ENCODE peak calls at places on chromosome 18, in four cellular contexts. A is HCT116, O is K562, S is HepG2. L is an unnamed sample.

GRCh38 chr18:24995738-24996137 is 356.2 kb downstream of the ZNF521 start:
- DNase-seq in S (no peak), O (no peak), A (no peak), L (no peak)

GRCh38 chr18:6566338-6566911 is 151.7 kb upstream of the L3MBTL4 start:
- DNase-seq in A (no peak), S (no peak), O (no peak), L (no peak)

GRCh38 chr18:46636040-46636630 is 20.9 kb downstream of the LOXHD1 start:
- DNase-seq in O (no peak), A (no peak), S (no peak), L (no peak)

GRCh38 chr18:37741012-37741586 is 175.5 kb upstream of the CELF4 start:
- DNase-seq in A (no peak), O (no peak), S (no peak), L (no peak)

GRCh38 chr18:60549338-60549960 is 176.9 kb upstream of the MC4R start:
- DNase-seq in S (peak; percentile 44), A (peak; percentile 66), O (peak; percentile 42), L (peak; percentile 50)

GRCh38 chr18:79645291-79645983 is 34.2 kb upstream of the CTDP1 start:
- DNase-seq in S (no peak), A (no peak), O (no peak), L (no peak)

GRCh38 chr18:56861244-56861643 is 210.1 kb downstream of the WDR7 start:
- DNase-seq in O (no peak), A (no peak), S (no peak), L (no peak)

GRCh38 chr18:79608535-79608934 is 71.1 kb upstream of the CTDP1 start:
- DNase-seq in O (no peak), S (no peak), A (no peak), L (no peak)

GRCh38 chr18:79792988-79793355 is 4.8 kb upstream of the KCNG2 start:
- DNase-seq in O (no peak), A (no peak), S (no peak), L (no peak)

GRCh38 chr18:38487521-38487920 is 921.9 kb upstream of the CELF4 start:
- DNase-seq in A (no peak), S (no peak), O (no peak), L (no peak)

GRCh38 chr18:36829362-36830140 is 624 bp downstream of the KIAA1328 start:
- DNase-seq in S (peak; percentile 25), A (no peak), O (peak; percentile 44), L (no peak)

GRCh38 chr18:46723856-46724415 is 32.9 kb downstream of the ST8SIA5 start:
- DNase-seq in O (no peak), A (no peak), S (no peak), L (no peak)

GRCh38 chr18:68679531-68679930 is 35.4 kb downstream of the TMX3 start:
- DNase-seq in A (no peak), O (no peak), S (no peak), L (no peak)

GRCh38 chr18:11274144-11274762 is 124.9 kb upstream of the PIEZO2 start:
- DNase-seq in A (no peak), S (peak; percentile 90), O (no peak), L (no peak)

GRCh38 chr18:6158958-6159357 is 255.8 kb downstream of the L3MBTL4 start:
- DNase-seq in S (no peak), A (no peak), O (no peak), L (no peak)

GRCh38 chr18:23844991-23845680 is 155.9 kb downstream of the LAMA3 start:
- DNase-seq in A (no peak), S (no peak), O (no peak), L (no peak)

GRCh38 chr18:38312532-38312931 is 746.9 kb upstream of the CELF4 start:
- DNase-seq in O (no peak), A (no peak), S (no peak), L (no peak)

GRCh38 chr18:57444301-57444759 is 9.2 kb downstream of the ONECUT2 start:
- DNase-seq in S (no peak), O (no peak), A (no peak), L (no peak)

GRCh38 chr18:57743008-57743407 is 60.1 kb downstream of the ATP8B1 start:
- DNase-seq in S (no peak), A (no peak), O (no peak), L (no peak)

GRCh38 chr18:8431036-8431435 is 178.2 kb upstream of the RAB12 start:
- DNase-seq in O (no peak), A (no peak), S (no peak), L (no peak)

GRCh38 chr18:50982802-50983179 is 15.0 kb downstream of the ELAC1 start:
- DNase-seq in A (no peak), O (no peak), S (no peak), L (no peak)

GRCh38 chr18:76367168-76367785 is 127.8 kb downstream of the ZNF516 start:
- DNase-seq in A (no peak), S (no peak), O (no peak), L (no peak)

GRCh38 chr18:31203086-31203793 is 40.6 kb upstream of the DSC1 start:
- DNase-seq in O (peak; percentile 60), S (peak; percentile 63), A (no peak), L (no peak)

GRCh38 chr18:40752336-40752735 is 1202.7 kb upstream of the PIK3C3 start:
- DNase-seq in A (no peak), O (no peak), S (no peak), L (no peak)

GRCh38 chr18:67300498-67300897 is 216.0 kb downstream of the DSEL start:
- DNase-seq in S (no peak), O (peak; percentile 5), A (no peak), L (no peak)

GRCh38 chr18:42782929-42783328 is 332.6 kb downstream of the RIT2 start:
- DNase-seq in O (no peak), S (no peak), A (no peak), L (no peak)

GRCh38 chr18:36735130-36735529 is 93.7 kb downstream of the TPGS2 start:
- DNase-seq in O (no peak), S (no peak), A (no peak), L (no peak)

GRCh38 chr18:35506024-35506712 is 8.4 kb upstream of the INO80C start:
- DNase-seq in A (no peak), O (no peak), S (no peak), L (no peak)

GRCh38 chr18:48037481-48038271 is 107.2 kb upstream of the SMAD2 start:
- DNase-seq in S (no peak), A (peak; percentile 26), O (no peak), L (no peak)

GRCh38 chr18:36572135-36572856 is 256.5 kb downstream of the TPGS2 start:
- DNase-seq in A (peak; percentile 8), O (peak; percentile 57), S (peak; percentile 19), L (peak; percentile 46)

GRCh38 chr18:48029296-48029986 is 99.0 kb upstream of the SMAD2 start:
- DNase-seq in A (no peak), S (no peak), O (no peak), L (no peak)

GRCh38 chr18:57446322-57446721 is 11.1 kb downstream of the ONECUT2 start:
- DNase-seq in S (peak; percentile 31), A (no peak), O (peak; percentile 55), L (no peak)

DNA sequence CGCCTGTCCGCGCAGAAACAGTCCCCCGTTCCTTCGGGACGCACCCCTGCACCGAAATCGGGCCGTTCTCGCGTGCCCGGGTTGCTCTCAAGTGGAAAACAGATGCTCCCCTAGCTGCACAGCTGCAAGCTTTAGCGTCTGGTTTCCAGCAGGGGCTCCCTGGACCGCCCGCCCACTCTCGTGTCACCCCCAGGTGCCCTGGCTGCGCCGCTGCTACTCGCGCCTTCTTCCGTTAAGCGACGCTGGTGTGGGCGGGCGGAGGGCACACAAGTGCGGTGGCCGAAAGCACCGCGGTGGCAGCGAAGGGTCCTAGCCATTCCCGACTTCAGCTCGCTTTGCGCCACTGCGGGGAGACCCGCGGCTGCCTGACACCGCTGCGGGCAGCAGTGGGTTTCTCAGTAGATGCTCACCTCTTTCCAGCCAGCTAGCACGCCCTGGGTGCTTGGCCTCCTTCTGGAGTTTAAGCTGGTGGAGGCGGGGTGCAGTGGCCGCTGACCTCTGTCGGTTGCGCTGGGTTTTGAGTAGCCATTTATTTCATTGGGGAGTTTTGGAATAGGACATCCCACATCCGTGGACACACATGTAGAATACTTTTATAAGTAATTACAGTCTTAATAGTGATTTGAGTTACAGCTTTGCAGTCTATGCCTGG is 806 bp downstream of the ZNF407 start:
- DNase-seq in O (peak; percentile 55), A (peak; percentile 27), S (peak; percentile 60), L (no peak)
- TF ChIP-seq CTCF in O (peak; percentile 14), A (no peak), S (peak; percentile 41), L (peak; percentile 30)

GRCh38 chr18:55302337-55302833 is 285.6 kb downstream of the TCF4 start:
- DNase-seq in O (no peak), A (no peak), S (no peak), L (no peak)
- TF ChIP-seq TCF7L2 in O (no peak), A (no peak), S (no peak), L (no peak)

GRCh38 chr18:49460958-49461601 is 635 bp upstream of the DYM start:
- DNase-seq in S (no peak), A (no peak), O (no peak), L (no peak)

GRCh38 chr18:49457616-49458015 is 2.8 kb downstream of the DYM start:
- DNase-seq in A (no peak), S (no peak), O (no peak), L (no peak)

GRCh38 chr18:49456794-49457193 is 3.7 kb downstream of the DYM start:
- DNase-seq in S (no peak), O (peak; percentile 21), A (no peak), L (no peak)

GRCh38 chr18:49461602-49461977 is 1.1 kb upstream of the DYM start:
- DNase-seq in S (no peak), A (no peak), O (no peak), L (no peak)

DNA sequence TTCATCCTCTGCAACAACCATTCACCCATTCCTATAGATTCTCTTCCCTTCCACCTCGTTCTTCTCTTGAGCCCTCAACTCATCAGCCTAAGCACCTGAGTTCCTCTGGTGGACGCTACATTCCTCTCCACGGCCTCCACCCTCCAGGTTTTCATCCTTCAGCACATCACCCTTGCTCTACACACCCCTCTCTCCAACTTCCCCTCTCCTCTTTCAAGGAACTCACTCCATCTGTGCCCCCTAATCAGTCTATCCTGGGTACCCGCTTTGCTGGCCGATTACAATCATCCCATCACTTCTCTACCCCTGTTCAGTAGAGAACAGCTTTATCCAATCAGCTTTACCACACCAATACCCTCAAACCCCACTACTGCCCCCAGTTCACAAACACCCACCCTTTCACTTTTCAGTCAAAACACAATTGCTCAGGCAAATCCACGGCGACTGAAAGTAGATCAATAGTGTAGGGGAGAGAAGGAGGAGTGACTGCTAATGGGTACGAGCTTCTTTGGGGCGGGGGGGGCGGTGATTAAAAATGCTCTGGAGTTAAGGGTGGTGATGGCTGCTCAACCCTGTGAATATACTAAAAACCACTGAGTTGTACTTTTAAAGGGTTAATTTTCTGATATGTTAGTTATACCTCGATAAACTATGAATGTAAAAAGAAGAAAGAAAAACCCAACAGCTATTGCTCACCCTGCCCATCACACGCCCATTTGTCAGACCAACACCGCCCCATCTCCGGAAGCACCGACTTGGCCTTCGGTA is 857 bp downstream of the DYM start:
- DNase-seq in S (no peak), O (peak; percentile 19), A (no peak), L (no peak)
- TF ChIP-seq SIN3A in S (no peak), O (no peak), A (no peak), L (no peak)

DNA sequence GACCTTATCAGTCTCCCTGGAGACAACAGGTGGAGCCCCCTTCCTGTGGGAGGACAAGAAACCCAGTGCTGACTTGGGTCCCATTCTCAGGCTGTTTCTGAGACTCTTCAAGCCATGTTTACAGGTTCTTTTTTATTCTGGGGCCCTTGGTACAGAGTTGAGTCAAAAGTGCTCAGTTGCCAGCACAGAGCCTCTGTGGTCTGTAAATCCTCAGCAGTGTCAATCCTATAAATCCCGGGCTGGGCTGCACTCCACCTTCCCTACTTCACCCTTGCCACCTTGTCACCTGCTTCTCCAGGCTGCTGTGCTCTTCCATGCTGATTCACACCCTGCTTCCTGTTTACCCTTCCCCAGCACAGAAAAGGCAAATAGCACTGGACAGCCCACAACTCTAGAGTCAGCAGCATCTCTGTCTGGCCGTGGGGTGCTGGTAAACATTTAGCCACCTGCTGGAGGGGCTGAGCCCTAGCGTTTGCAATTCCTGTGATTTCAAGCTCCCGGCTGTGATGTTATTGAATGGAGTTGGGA is 74.7 kb downstream of the TNFRSF11A start:
- DNase-seq in S (peak; percentile 79), A (no peak), O (no peak), L (peak; percentile 48)
- TF ChIP-seq CTCF in S (peak; percentile 75), A (peak; percentile 56), O (no peak), L (peak; percentile 12)